ENCODE peak calls at places on chromosomes 3 and 15, in seven cellular contexts. T, N, V, D, J, L and A are unnamed samples.

GRCh38 chr3:195265363-195265976 is 5.5 kb downstream of the XXYLT1 start:
- DNase-seq in V (no peak), T (no peak), L (no peak), N (no peak), J (no peak), D (no peak), A (no peak)

GRCh38 chr3:50336452-50337174 is 4.0 kb downstream of the RASSF1 start:
- DNase-seq in N (no peak), T (no peak), V (no peak), J (no peak), D (no peak), L (no peak), A (no peak)

GRCh38 chr15:74227968-74228722 is 8.0 kb upstream of the CCDC33 start:
- DNase-seq in N (no peak), L (no peak), T (no peak), J (no peak), V (no peak), D (no peak), A (no peak)

GRCh38 chr15:100929641-100930042 is 10.5 kb downstream of the LRRK1 start:
- DNase-seq in L (no peak), T (no peak), J (no peak), D (no peak), N (no peak), V (no peak), A (no peak)

GRCh38 chr3:160125188-160125587 is 100.0 kb upstream of the C3orf80 start:
- DNase-seq in V (no peak), D (no peak), T (no peak), L (no peak), N (no peak), J (no peak), A (no peak)

GRCh38 chr3:171383206-171384018 is 76.8 kb downstream of the TNIK start:
- DNase-seq in J (no peak), N (no peak), D (no peak), L (no peak), T (no peak), V (no peak), A (no peak)

GRCh38 chr3:30455840-30456239 is 150.6 kb upstream of the TGFBR2 start:
- DNase-seq in T (no peak), V (peak; percentile 76), J (peak; percentile 77), N (no peak), D (no peak), L (no peak), A (no peak)

GRCh38 chr3:39189648-39190269 is 2.6 kb downstream of the XIRP1 start:
- DNase-seq in J (peak; percentile 56), L (no peak), V (peak; percentile 47), N (peak; percentile 86), D (peak; percentile 45), T (peak; percentile 27), A (no peak)

GRCh38 chr15:23648920-23649515 is 1.4 kb upstream of the MAGEL2 start:
- DNase-seq in N (peak; percentile 55), L (no peak), V (no peak), D (no peak), J (no peak), T (no peak), A (no peak)

GRCh38 chr3:126111566-126112475 is 27.9 kb upstream of the SLC41A3 start:
- DNase-seq in T (no peak), L (no peak), V (peak; percentile 10), N (peak; percentile 1), D (no peak), J (peak; percentile 11), A (peak; percentile 29)

GRCh38 chr3:180229113-180229512 is 192.4 kb upstream of the PEX5L start:
- DNase-seq in L (no peak), D (no peak), J (no peak), V (no peak), T (no peak), N (no peak), A (no peak)
- H3K9me3 ChIP-seq in L (peaks cover 51% of the 10 kb centered on the region), D (peaks cover 11% of the 10 kb centered on the region), J (no peaks in the 10 kb centered on the region), V (no peaks in the 10 kb centered on the region), T (no peaks in the 10 kb centered on the region), N (peaks cover 9% of the 10 kb centered on the region), A (peaks cover 14% of the 10 kb centered on the region)

DNA sequence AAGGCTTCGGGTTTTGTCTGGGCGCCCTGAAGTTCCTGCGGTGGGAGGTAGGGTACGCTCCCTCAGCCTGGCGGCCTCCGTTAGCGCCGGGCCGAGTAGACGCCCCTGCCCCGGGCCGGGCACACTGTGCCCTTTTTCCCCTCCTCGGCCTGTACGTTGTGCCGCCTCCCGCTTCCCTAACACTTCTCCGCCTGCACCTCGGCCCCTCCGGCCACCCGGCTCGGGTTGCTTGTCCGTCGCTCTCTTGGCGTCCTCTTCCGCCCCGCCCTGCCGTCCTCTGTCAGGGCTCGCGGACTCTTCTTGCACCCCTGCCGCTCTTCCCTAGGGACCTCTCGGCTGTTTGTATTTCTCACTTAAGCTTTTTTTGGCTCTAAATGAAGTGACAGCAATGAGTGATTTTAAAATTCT is 384 bp downstream of the KNL1 start:
- DNase-seq in L (peak; percentile 73), V (peak; percentile 37), D (no peak), T (peak; percentile 7), J (peak; percentile 20), N (peak; percentile 71), A (peak; percentile 82)
- TF ChIP-seq CTCF in L (no peak), V (no peak), D (no peak), T (peak; percentile 36), J (no peak), N (no peak), A (no peak)

DNA sequence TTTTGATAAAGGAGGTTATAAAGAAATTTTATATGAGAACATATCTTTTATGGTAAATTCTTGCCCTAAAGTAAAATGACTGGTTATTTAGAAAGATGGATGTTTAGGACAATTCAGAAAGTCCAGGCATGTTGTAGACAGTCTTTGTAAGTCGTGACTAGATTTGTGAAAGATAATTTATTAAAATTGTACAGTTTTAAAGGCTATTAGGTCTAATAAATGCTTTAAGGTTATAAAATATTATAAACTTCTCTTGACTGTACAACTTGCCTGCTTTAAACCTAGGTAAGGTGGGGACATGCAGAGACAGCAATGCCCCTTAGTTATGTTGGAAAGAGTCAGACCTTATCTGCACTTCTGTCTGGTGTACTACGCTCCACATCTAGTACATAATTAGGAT is 933.5 kb downstream of the SI start:
- DNase-seq in T (no peak), N (no peak), L (no peak), V (no peak), D (no peak), J (no peak), A (no peak)
- H3K9me3 ChIP-seq in T (no peaks in the 10 kb centered on the region), N (no peaks in the 10 kb centered on the region), L (peaks cover 33% of the 10 kb centered on the region), V (no peaks in the 10 kb centered on the region), D (peaks cover 15% of the 10 kb centered on the region), J (no peaks in the 10 kb centered on the region), A (no peaks in the 10 kb centered on the region)

DNA sequence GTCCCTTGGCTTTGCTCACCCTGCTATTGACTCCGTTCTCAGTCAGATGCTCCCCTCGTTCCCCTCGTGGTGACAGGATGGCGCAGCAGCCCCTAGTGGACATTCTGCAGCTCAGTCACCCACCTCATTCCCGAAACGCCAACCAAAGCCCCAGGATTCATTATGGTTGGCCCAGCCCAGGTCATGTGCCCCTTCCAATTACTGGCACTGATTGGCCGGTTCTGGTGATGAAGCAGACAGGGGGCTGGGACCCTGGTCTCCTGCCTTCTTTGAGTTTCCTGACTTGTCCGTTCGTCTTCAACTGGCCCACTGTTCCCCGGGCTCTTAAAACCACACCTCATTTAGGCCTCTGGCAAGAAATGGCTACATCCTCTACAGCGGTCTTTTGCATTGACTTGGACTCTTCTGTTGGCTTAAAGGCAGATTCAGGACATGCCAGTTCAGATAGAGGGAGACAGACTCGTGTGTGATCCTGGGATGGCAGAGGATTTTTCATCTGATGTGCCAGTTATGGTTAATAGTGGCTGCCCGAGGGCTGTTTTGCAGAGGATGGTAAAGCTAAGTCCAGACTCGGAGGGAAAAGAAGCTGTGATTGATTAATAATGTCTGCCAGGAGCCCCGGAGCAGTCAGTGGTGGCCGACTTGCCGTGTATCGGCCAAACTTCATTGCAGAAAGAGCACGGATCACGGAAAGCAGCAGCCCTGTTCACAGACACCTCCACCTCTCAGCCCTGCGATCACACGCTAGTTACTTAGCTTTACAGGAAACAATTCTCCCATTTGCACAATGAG is 37.8 kb downstream of the LSM3 start:
- DNase-seq in N (no peak), J (no peak), T (peak; percentile 12), L (peak; percentile 55), V (no peak), D (peak; percentile 41), A (peak; percentile 82)
- TF ChIP-seq CTCF in N (no peak), J (peak; percentile 7), T (no peak), L (peak; percentile 32), V (no peak), D (no peak), A (no peak)

GRCh38 chr3:48500656-48501055 is 3.3 kb downstream of the SHISA5 start:
- DNase-seq in T (no peak), D (no peak), N (no peak), V (no peak), L (no peak), J (no peak), A (no peak)
- H3K9me3 ChIP-seq in T (no peaks in the 10 kb centered on the region), D (no peaks in the 10 kb centered on the region), N (no peaks in the 10 kb centered on the region), V (no peaks in the 10 kb centered on the region), L (no peaks in the 10 kb centered on the region), J (no peaks in the 10 kb centered on the region), A (no peaks in the 10 kb centered on the region)

DNA sequence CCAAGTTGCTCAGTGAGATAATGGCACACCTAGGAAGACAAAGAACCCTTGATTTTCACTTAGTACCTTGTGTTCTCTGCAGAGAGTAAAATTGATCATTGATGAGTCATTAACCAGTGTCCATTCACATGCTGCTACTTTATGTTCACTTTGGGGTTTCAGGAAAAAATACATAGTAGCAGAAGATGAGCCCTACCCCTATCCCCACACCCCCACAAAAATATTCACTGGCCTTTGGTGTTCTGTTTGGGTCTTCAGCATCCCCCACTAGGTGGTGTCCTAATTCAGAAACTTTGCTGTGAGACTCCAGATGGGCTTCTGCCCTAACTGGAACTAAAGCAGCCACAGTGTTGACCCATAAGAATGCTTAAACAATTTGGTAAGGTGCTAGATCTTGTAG is 178.8 kb downstream of the KLHL25 start:
- DNase-seq in L (no peak), V (no peak), N (peak; percentile 26), D (no peak), T (no peak), J (no peak), A (no peak)
- TF ChIP-seq CTCF in L (peak; percentile 51), V (peak; percentile 30), N (peak; percentile 48), D (peak; percentile 73), T (peak; percentile 36), J (peak; percentile 53), A (peak; percentile 34)

DNA sequence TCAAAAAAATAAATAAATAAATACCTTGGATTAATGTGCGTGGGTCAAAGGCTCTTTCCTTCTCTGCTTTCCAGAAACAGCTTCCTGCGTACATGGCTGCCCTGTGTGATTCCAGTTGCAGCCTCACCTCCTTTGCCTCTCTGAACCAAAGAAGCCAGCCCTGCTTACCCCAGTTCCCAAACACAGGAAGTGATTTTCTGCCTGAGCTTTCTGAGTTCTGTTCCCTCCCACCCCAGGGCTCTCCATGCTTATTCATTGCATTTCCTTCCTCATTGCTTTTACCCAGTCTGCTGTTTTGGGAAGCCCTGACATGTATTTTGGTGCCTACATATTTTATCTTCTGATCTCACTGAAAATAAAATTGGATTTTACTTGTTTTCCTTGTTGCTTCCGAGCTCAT is 15.4 kb downstream of the ZSCAN2 start:
- DNase-seq in J (no peak), T (no peak), V (no peak), L (no peak), N (no peak), D (no peak), A (no peak)
- H3K9me3 ChIP-seq in J (peaks cover 7% of the 10 kb centered on the region), T (peaks cover 9% of the 10 kb centered on the region), V (no peaks in the 10 kb centered on the region), L (peaks cover 12% of the 10 kb centered on the region), N (peaks cover 9% of the 10 kb centered on the region), D (peaks cover 9% of the 10 kb centered on the region), A (peaks cover 6% of the 10 kb centered on the region)